ENCODE peak calls at places on chromosomes 7 and 10, in ten cellular contexts. One of them, this sample, is unnamed.

GRCh38 chr10:95249467-95249866 is 41.3 kb downstream of the PDLIM1 start:
- DNase-seq in lower leg skin: no peak
- DNase-seq in mesenchymal stem cell: no peak
- DNase-seq in heart right ventricle: no peak
- DNase-seq in stimulated activated CD8-positive, alpha-beta memory T cell treated with anti-CD3 and anti-CD28 coated beads, Interleukin-4, amount 100 ng/mL, for 4 hours: no peak
- DNase-seq in NCI-H1092: no peak
- DNase-seq in posterior cingulate gyrus: no peak
- DNase-seq in RWPE1: no peak
- DNase-seq in body of pancreas: no peak
- DNase-seq in lung microvascular endothelial cell: no peak
- DNase-seq in this sample: no peak

GRCh38 chr7:123004931-123005330 is 9.4 kb upstream of the TAS2R16 start:
- DNase-seq in lower leg skin: no peak
- DNase-seq in mesenchymal stem cell: peak
- DNase-seq in heart right ventricle: no peak
- DNase-seq in stimulated activated CD8-positive, alpha-beta memory T cell treated with anti-CD3 and anti-CD28 coated beads, Interleukin-4, amount 100 ng/mL, for 4 hours: no peak
- DNase-seq in NCI-H1092: no peak
- DNase-seq in posterior cingulate gyrus: no peak
- DNase-seq in RWPE1: no peak
- DNase-seq in body of pancreas: no peak
- DNase-seq in lung microvascular endothelial cell: no peak
- DNase-seq in this sample: no peak

GRCh38 chr10:96422525-96422924 is 63.7 kb upstream of the OPALIN start:
- DNase-seq in lower leg skin: no peak
- DNase-seq in mesenchymal stem cell: no peak
- DNase-seq in heart right ventricle: no peak
- DNase-seq in stimulated activated CD8-positive, alpha-beta memory T cell treated with anti-CD3 and anti-CD28 coated beads, Interleukin-4, amount 100 ng/mL, for 4 hours: no peak
- DNase-seq in NCI-H1092: no peak
- DNase-seq in posterior cingulate gyrus: no peak
- DNase-seq in RWPE1: no peak
- DNase-seq in body of pancreas: no peak
- DNase-seq in lung microvascular endothelial cell: no peak
- DNase-seq in this sample: no peak

GRCh38 chr10:76784076-76784475 is 853.5 kb downstream of the KCNMA1 start:
- DNase-seq in lower leg skin: no peak
- DNase-seq in mesenchymal stem cell: no peak
- DNase-seq in heart right ventricle: no peak
- DNase-seq in stimulated activated CD8-positive, alpha-beta memory T cell treated with anti-CD3 and anti-CD28 coated beads, Interleukin-4, amount 100 ng/mL, for 4 hours: no peak
- DNase-seq in NCI-H1092: no peak
- DNase-seq in posterior cingulate gyrus: no peak
- DNase-seq in RWPE1: no peak
- DNase-seq in body of pancreas: no peak
- DNase-seq in lung microvascular endothelial cell: no peak
- DNase-seq in this sample: no peak

GRCh38 chr10:12835709-12836108 is 165.8 kb downstream of the CCDC3 start:
- DNase-seq in lower leg skin: peak
- DNase-seq in mesenchymal stem cell: peak
- DNase-seq in heart right ventricle: no peak
- DNase-seq in stimulated activated CD8-positive, alpha-beta memory T cell treated with anti-CD3 and anti-CD28 coated beads, Interleukin-4, amount 100 ng/mL, for 4 hours: no peak
- DNase-seq in NCI-H1092: no peak
- DNase-seq in posterior cingulate gyrus: peak
- DNase-seq in RWPE1: peak
- DNase-seq in body of pancreas: no peak
- DNase-seq in lung microvascular endothelial cell: peak
- DNase-seq in this sample: no peak

GRCh38 chr10:70602665-70603438 is at the start of gene PRF1:
- DNase-seq in lower leg skin: peak
- DNase-seq in mesenchymal stem cell: no peak
- DNase-seq in heart right ventricle: peak
- DNase-seq in stimulated activated CD8-positive, alpha-beta memory T cell treated with anti-CD3 and anti-CD28 coated beads, Interleukin-4, amount 100 ng/mL, for 4 hours: peak
- DNase-seq in NCI-H1092: no peak
- DNase-seq in posterior cingulate gyrus: no peak
- DNase-seq in RWPE1: no peak
- DNase-seq in body of pancreas: peak
- DNase-seq in lung microvascular endothelial cell: no peak
- DNase-seq in this sample: no peak

GRCh38 chr7:38975944-38976392 is 1.7 kb upstream of the POU6F2 start:
- DNase-seq in lower leg skin: no peak
- DNase-seq in mesenchymal stem cell: no peak
- DNase-seq in heart right ventricle: no peak
- DNase-seq in stimulated activated CD8-positive, alpha-beta memory T cell treated with anti-CD3 and anti-CD28 coated beads, Interleukin-4, amount 100 ng/mL, for 4 hours: no peak
- DNase-seq in NCI-H1092: no peak
- DNase-seq in posterior cingulate gyrus: peak
- DNase-seq in RWPE1: no peak
- DNase-seq in body of pancreas: peak
- DNase-seq in lung microvascular endothelial cell: no peak
- DNase-seq in this sample: no peak

GRCh38 chr7:139991267-139991666 is 71.5 kb downstream of the PARP12 start:
- DNase-seq in lower leg skin: no peak
- DNase-seq in mesenchymal stem cell: no peak
- DNase-seq in heart right ventricle: no peak
- DNase-seq in stimulated activated CD8-positive, alpha-beta memory T cell treated with anti-CD3 and anti-CD28 coated beads, Interleukin-4, amount 100 ng/mL, for 4 hours: no peak
- DNase-seq in NCI-H1092: no peak
- DNase-seq in posterior cingulate gyrus: no peak
- DNase-seq in RWPE1: no peak
- DNase-seq in body of pancreas: no peak
- DNase-seq in lung microvascular endothelial cell: no peak
- DNase-seq in this sample: no peak

GRCh38 chr7:47383064-47383463 is 198.8 kb downstream of the TNS3 start:
- DNase-seq in lower leg skin: peak
- DNase-seq in mesenchymal stem cell: peak
- DNase-seq in heart right ventricle: no peak
- DNase-seq in stimulated activated CD8-positive, alpha-beta memory T cell treated with anti-CD3 and anti-CD28 coated beads, Interleukin-4, amount 100 ng/mL, for 4 hours: no peak
- DNase-seq in NCI-H1092: no peak
- DNase-seq in posterior cingulate gyrus: no peak
- DNase-seq in RWPE1: no peak
- DNase-seq in body of pancreas: no peak
- DNase-seq in lung microvascular endothelial cell: no peak
- DNase-seq in this sample: no peak

GRCh38 chr7:92158660-92159575 is 20.0 kb downstream of the LRRD1 start:
- DNase-seq in lower leg skin: no peak
- DNase-seq in mesenchymal stem cell: peak
- DNase-seq in heart right ventricle: no peak
- DNase-seq in stimulated activated CD8-positive, alpha-beta memory T cell treated with anti-CD3 and anti-CD28 coated beads, Interleukin-4, amount 100 ng/mL, for 4 hours: no peak
- DNase-seq in NCI-H1092: no peak
- DNase-seq in posterior cingulate gyrus: no peak
- DNase-seq in RWPE1: no peak
- DNase-seq in body of pancreas: no peak
- DNase-seq in lung microvascular endothelial cell: no peak
- DNase-seq in this sample: no peak

GRCh38 chr10:1168763-1169162 is 112.6 kb downstream of the WDR37 start:
- DNase-seq in lower leg skin: no peak
- DNase-seq in mesenchymal stem cell: no peak
- DNase-seq in heart right ventricle: no peak
- DNase-seq in stimulated activated CD8-positive, alpha-beta memory T cell treated with anti-CD3 and anti-CD28 coated beads, Interleukin-4, amount 100 ng/mL, for 4 hours: no peak
- DNase-seq in NCI-H1092: no peak
- DNase-seq in posterior cingulate gyrus: peak
- DNase-seq in RWPE1: no peak
- DNase-seq in body of pancreas: no peak
- DNase-seq in lung microvascular endothelial cell: no peak
- DNase-seq in this sample: no peak

GRCh38 chr7:122885583-122886356 is 490 bp downstream of the CADPS2 start:
- DNase-seq in lower leg skin: peak
- DNase-seq in mesenchymal stem cell: peak
- DNase-seq in heart right ventricle: peak
- DNase-seq in stimulated activated CD8-positive, alpha-beta memory T cell treated with anti-CD3 and anti-CD28 coated beads, Interleukin-4, amount 100 ng/mL, for 4 hours: no peak
- DNase-seq in NCI-H1092: peak
- DNase-seq in posterior cingulate gyrus: peak
- DNase-seq in RWPE1: peak
- DNase-seq in body of pancreas: peak
- DNase-seq in lung microvascular endothelial cell: peak
- DNase-seq in this sample: no peak

GRCh38 chr7:106820321-106821217 is 44.5 kb upstream of the PIK3CG start:
- DNase-seq in lower leg skin: no peak
- DNase-seq in mesenchymal stem cell: no peak
- DNase-seq in heart right ventricle: no peak
- DNase-seq in stimulated activated CD8-positive, alpha-beta memory T cell treated with anti-CD3 and anti-CD28 coated beads, Interleukin-4, amount 100 ng/mL, for 4 hours: no peak
- DNase-seq in NCI-H1092: no peak
- DNase-seq in posterior cingulate gyrus: no peak
- DNase-seq in RWPE1: no peak
- DNase-seq in body of pancreas: no peak
- DNase-seq in lung microvascular endothelial cell: peak
- DNase-seq in this sample: no peak

GRCh38 chr7:30062587-30062986 is 34.4 kb downstream of the PLEKHA8 start:
- DNase-seq in lower leg skin: no peak
- DNase-seq in mesenchymal stem cell: peak
- DNase-seq in heart right ventricle: no peak
- DNase-seq in stimulated activated CD8-positive, alpha-beta memory T cell treated with anti-CD3 and anti-CD28 coated beads, Interleukin-4, amount 100 ng/mL, for 4 hours: no peak
- DNase-seq in NCI-H1092: no peak
- DNase-seq in posterior cingulate gyrus: no peak
- DNase-seq in RWPE1: peak
- DNase-seq in body of pancreas: no peak
- DNase-seq in lung microvascular endothelial cell: peak
- DNase-seq in this sample: peak

GRCh38 chr10:60377955-60378354 is 11.7 kb downstream of the ANK3 start:
- DNase-seq in lower leg skin: no peak
- DNase-seq in mesenchymal stem cell: no peak
- DNase-seq in heart right ventricle: no peak
- DNase-seq in stimulated activated CD8-positive, alpha-beta memory T cell treated with anti-CD3 and anti-CD28 coated beads, Interleukin-4, amount 100 ng/mL, for 4 hours: no peak
- DNase-seq in NCI-H1092: no peak
- DNase-seq in posterior cingulate gyrus: no peak
- DNase-seq in RWPE1: peak
- DNase-seq in body of pancreas: no peak
- DNase-seq in lung microvascular endothelial cell: peak
- DNase-seq in this sample: no peak

GRCh38 chr10:12135631-12136030 is 6.2 kb downstream of the SEC61A2 start:
- DNase-seq in lower leg skin: no peak
- DNase-seq in mesenchymal stem cell: peak
- DNase-seq in heart right ventricle: no peak
- DNase-seq in stimulated activated CD8-positive, alpha-beta memory T cell treated with anti-CD3 and anti-CD28 coated beads, Interleukin-4, amount 100 ng/mL, for 4 hours: no peak
- DNase-seq in NCI-H1092: no peak
- DNase-seq in posterior cingulate gyrus: no peak
- DNase-seq in RWPE1: no peak
- DNase-seq in body of pancreas: no peak
- DNase-seq in lung microvascular endothelial cell: no peak
- DNase-seq in this sample: no peak

GRCh38 chr7:79149831-79150230 is 303.6 kb downstream of the MAGI2 start:
- DNase-seq in lower leg skin: no peak
- DNase-seq in mesenchymal stem cell: no peak
- DNase-seq in heart right ventricle: no peak
- DNase-seq in stimulated activated CD8-positive, alpha-beta memory T cell treated with anti-CD3 and anti-CD28 coated beads, Interleukin-4, amount 100 ng/mL, for 4 hours: no peak
- DNase-seq in NCI-H1092: no peak
- DNase-seq in posterior cingulate gyrus: no peak
- DNase-seq in RWPE1: no peak
- DNase-seq in body of pancreas: no peak
- DNase-seq in lung microvascular endothelial cell: no peak
- DNase-seq in this sample: no peak

GRCh38 chr10:133094286-133094685 is 6.6 kb downstream of the ADGRA1 start:
- DNase-seq in lower leg skin: no peak
- DNase-seq in mesenchymal stem cell: no peak
- DNase-seq in heart right ventricle: no peak
- DNase-seq in stimulated activated CD8-positive, alpha-beta memory T cell treated with anti-CD3 and anti-CD28 coated beads, Interleukin-4, amount 100 ng/mL, for 4 hours: no peak
- DNase-seq in NCI-H1092: no peak
- DNase-seq in posterior cingulate gyrus: no peak
- DNase-seq in RWPE1: no peak
- DNase-seq in body of pancreas: no peak
- DNase-seq in lung microvascular endothelial cell: no peak
- DNase-seq in this sample: no peak

GRCh38 chr7:38973760-38974159 is 3.9 kb upstream of the POU6F2 start:
- DNase-seq in lower leg skin: no peak
- DNase-seq in mesenchymal stem cell: no peak
- DNase-seq in heart right ventricle: no peak
- DNase-seq in stimulated activated CD8-positive, alpha-beta memory T cell treated with anti-CD3 and anti-CD28 coated beads, Interleukin-4, amount 100 ng/mL, for 4 hours: no peak
- DNase-seq in NCI-H1092: no peak
- DNase-seq in posterior cingulate gyrus: no peak
- DNase-seq in RWPE1: no peak
- DNase-seq in body of pancreas: no peak
- DNase-seq in lung microvascular endothelial cell: no peak
- DNase-seq in this sample: no peak

GRCh38 chr7:44348300-44348699 is 22.9 kb upstream of the CAMK2B start:
- DNase-seq in lower leg skin: no peak
- DNase-seq in mesenchymal stem cell: peak
- DNase-seq in heart right ventricle: no peak
- DNase-seq in stimulated activated CD8-positive, alpha-beta memory T cell treated with anti-CD3 and anti-CD28 coated beads, Interleukin-4, amount 100 ng/mL, for 4 hours: no peak
- DNase-seq in NCI-H1092: no peak
- DNase-seq in posterior cingulate gyrus: no peak
- DNase-seq in RWPE1: no peak
- DNase-seq in body of pancreas: no peak
- DNase-seq in lung microvascular endothelial cell: peak
- DNase-seq in this sample: peak

GRCh38 chr10:15472008-15472407 is 100.9 kb upstream of the FAM171A1 start:
- DNase-seq in lower leg skin: no peak
- DNase-seq in mesenchymal stem cell: peak
- DNase-seq in heart right ventricle: no peak
- DNase-seq in stimulated activated CD8-positive, alpha-beta memory T cell treated with anti-CD3 and anti-CD28 coated beads, Interleukin-4, amount 100 ng/mL, for 4 hours: no peak
- DNase-seq in NCI-H1092: no peak
- DNase-seq in posterior cingulate gyrus: no peak
- DNase-seq in RWPE1: no peak
- DNase-seq in body of pancreas: no peak
- DNase-seq in lung microvascular endothelial cell: no peak
- DNase-seq in this sample: no peak

GRCh38 chr10:43683451-43684197 is 34.9 kb upstream of the ZNF32 start:
- DNase-seq in lower leg skin: no peak
- DNase-seq in mesenchymal stem cell: peak
- DNase-seq in heart right ventricle: no peak
- DNase-seq in stimulated activated CD8-positive, alpha-beta memory T cell treated with anti-CD3 and anti-CD28 coated beads, Interleukin-4, amount 100 ng/mL, for 4 hours: no peak
- DNase-seq in NCI-H1092: no peak
- DNase-seq in posterior cingulate gyrus: no peak
- DNase-seq in RWPE1: no peak
- DNase-seq in body of pancreas: peak
- DNase-seq in lung microvascular endothelial cell: no peak
- DNase-seq in this sample: no peak

GRCh38 chr7:114214454-114214853 is 200.2 kb upstream of the FOXP2 start:
- DNase-seq in lower leg skin: no peak
- DNase-seq in mesenchymal stem cell: no peak
- DNase-seq in heart right ventricle: no peak
- DNase-seq in stimulated activated CD8-positive, alpha-beta memory T cell treated with anti-CD3 and anti-CD28 coated beads, Interleukin-4, amount 100 ng/mL, for 4 hours: no peak
- DNase-seq in NCI-H1092: no peak
- DNase-seq in posterior cingulate gyrus: no peak
- DNase-seq in RWPE1: no peak
- DNase-seq in body of pancreas: no peak
- DNase-seq in lung microvascular endothelial cell: no peak
- DNase-seq in this sample: no peak

GRCh38 chr7:122767339-122767738 is 64.6 kb upstream of the RNF148 start:
- DNase-seq in lower leg skin: no peak
- DNase-seq in mesenchymal stem cell: no peak
- DNase-seq in heart right ventricle: no peak
- DNase-seq in stimulated activated CD8-positive, alpha-beta memory T cell treated with anti-CD3 and anti-CD28 coated beads, Interleukin-4, amount 100 ng/mL, for 4 hours: no peak
- DNase-seq in NCI-H1092: no peak
- DNase-seq in posterior cingulate gyrus: no peak
- DNase-seq in RWPE1: no peak
- DNase-seq in body of pancreas: no peak
- DNase-seq in lung microvascular endothelial cell: no peak
- DNase-seq in this sample: no peak

GRCh38 chr7:155794196-155794595 is 18.1 kb downstream of the SHH start:
- DNase-seq in lower leg skin: no peak
- DNase-seq in mesenchymal stem cell: no peak
- DNase-seq in heart right ventricle: no peak
- DNase-seq in stimulated activated CD8-positive, alpha-beta memory T cell treated with anti-CD3 and anti-CD28 coated beads, Interleukin-4, amount 100 ng/mL, for 4 hours: no peak
- DNase-seq in NCI-H1092: no peak
- DNase-seq in posterior cingulate gyrus: no peak
- DNase-seq in RWPE1: no peak
- DNase-seq in body of pancreas: no peak
- DNase-seq in lung microvascular endothelial cell: no peak
- DNase-seq in this sample: no peak

GRCh38 chr7:3265388-3265787 is 35.7 kb upstream of the SDK1 start:
- DNase-seq in lower leg skin: no peak
- DNase-seq in mesenchymal stem cell: no peak
- DNase-seq in heart right ventricle: no peak
- DNase-seq in stimulated activated CD8-positive, alpha-beta memory T cell treated with anti-CD3 and anti-CD28 coated beads, Interleukin-4, amount 100 ng/mL, for 4 hours: no peak
- DNase-seq in NCI-H1092: no peak
- DNase-seq in posterior cingulate gyrus: no peak
- DNase-seq in RWPE1: no peak
- DNase-seq in body of pancreas: no peak
- DNase-seq in lung microvascular endothelial cell: no peak
- DNase-seq in this sample: no peak

GRCh38 chr10:58137813-58138212 is 129.9 kb downstream of the IPMK start:
- DNase-seq in lower leg skin: no peak
- DNase-seq in mesenchymal stem cell: no peak
- DNase-seq in heart right ventricle: no peak
- DNase-seq in stimulated activated CD8-positive, alpha-beta memory T cell treated with anti-CD3 and anti-CD28 coated beads, Interleukin-4, amount 100 ng/mL, for 4 hours: no peak
- DNase-seq in NCI-H1092: peak
- DNase-seq in posterior cingulate gyrus: no peak
- DNase-seq in RWPE1: no peak
- DNase-seq in body of pancreas: no peak
- DNase-seq in lung microvascular endothelial cell: no peak
- DNase-seq in this sample: no peak

GRCh38 chr10:106189254-106189653 is 975.3 kb downstream of the SORCS1 start:
- DNase-seq in lower leg skin: no peak
- DNase-seq in mesenchymal stem cell: peak
- DNase-seq in heart right ventricle: no peak
- DNase-seq in stimulated activated CD8-positive, alpha-beta memory T cell treated with anti-CD3 and anti-CD28 coated beads, Interleukin-4, amount 100 ng/mL, for 4 hours: no peak
- DNase-seq in NCI-H1092: no peak
- DNase-seq in posterior cingulate gyrus: peak
- DNase-seq in RWPE1: peak
- DNase-seq in body of pancreas: peak
- DNase-seq in lung microvascular endothelial cell: no peak
- DNase-seq in this sample: no peak